ENCODE peak calls at places on chromosome 4, in nine cellular contexts. T is psoas muscle, I is activated B cell treated with CpG ODN at 0.5 μM for 24 hours, F is Peyer's patch, W is GM13977, D is mammary epithelial cell, A is testis, Y is GM06990, J is AG09309. B is an unnamed sample.

GRCh38 chr4:110637408-110638131 is 14.7 kb upstream of the PITX2 start:
- DNase-seq in T (peak), I (no peak), F (no peak), W (peak), D (no peak), A (no peak), Y (no peak), J (no peak), B (no peak)

GRCh38 chr4:7217453-7218310 is 25.3 kb downstream of the SORCS2 start:
- DNase-seq in T (no peak), I (no peak), F (no peak), W (no peak), D (peak), A (no peak), Y (no peak), J (no peak), B (no peak)

GRCh38 chr4:176084769-176085168 is 19.1 kb downstream of the WDR17 start:
- DNase-seq in T (no peak), I (no peak), F (no peak), W (no peak), D (no peak), A (no peak), Y (no peak), J (no peak), B (no peak)

GRCh38 chr4:22216278-22216677 is 267.7 kb upstream of the KCNIP4 start:
- DNase-seq in T (no peak), I (no peak), F (no peak), W (no peak), D (no peak), A (no peak), Y (no peak), J (no peak), B (no peak)

GRCh38 chr4:12957108-12957507 is 527.0 kb downstream of the RAB28 start:
- DNase-seq in T (no peak), I (no peak), F (no peak), W (no peak), D (no peak), A (no peak), Y (no peak), J (no peak), B (no peak)

GRCh38 chr4:18754180-18754579 is 732.6 kb upstream of the LCORL start:
- DNase-seq in T (no peak), I (no peak), F (no peak), W (no peak), D (no peak), A (no peak), Y (no peak), J (no peak), B (no peak)

GRCh38 chr4:153497091-153497531 is 31.0 kb downstream of the TMEM131L start:
- DNase-seq in T (no peak), I (no peak), F (peak), W (no peak), D (peak), A (no peak), Y (no peak), J (no peak), B (peak)

GRCh38 chr4:111883557-111883999 is 261.7 kb upstream of the FAM241A start:
- DNase-seq in T (no peak), I (no peak), F (no peak), W (no peak), D (no peak), A (no peak), Y (no peak), J (no peak), B (no peak)

GRCh38 chr4:16824278-16824806 is 74.1 kb downstream of the LDB2 start:
- DNase-seq in T (no peak), I (no peak), F (no peak), W (no peak), D (no peak), A (no peak), Y (no peak), J (no peak), B (no peak)

GRCh38 chr4:63922146-63922545 is 487.1 kb downstream of the TECRL start:
- DNase-seq in T (no peak), I (no peak), F (no peak), W (no peak), D (no peak), A (no peak), Y (no peak), J (no peak), B (no peak)
- TF ChIP-seq CTCF in T (no peak), I (no peak), F (no peak), W (no peak), D (no peak), A (no peak), Y (no peak), J (no peak), B (no peak)

GRCh38 chr4:51884606-51885005 is 41.7 kb downstream of the DCUN1D4 start:
- DNase-seq in T (no peak), I (no peak), F (no peak), W (no peak), D (no peak), A (no peak), Y (no peak), J (no peak), B (no peak)

GRCh38 chr4:51880016-51880915 is 37.3 kb downstream of the DCUN1D4 start:
- DNase-seq in T (no peak), I (no peak), F (no peak), W (no peak), D (peak), A (no peak), Y (no peak), J (peak), B (no peak)

GRCh38 chr4:51885371-51885770 is 42.4 kb downstream of the DCUN1D4 start:
- DNase-seq in T (no peak), I (no peak), F (no peak), W (peak), D (no peak), A (no peak), Y (no peak), J (no peak), B (peak)

GRCh38 chr4:51884055-51884454 is 41.1 kb downstream of the DCUN1D4 start:
- DNase-seq in T (no peak), I (no peak), F (no peak), W (no peak), D (no peak), A (no peak), Y (no peak), J (no peak), B (no peak)
- TF ChIP-seq CTCF in T (no peak), I (no peak), F (no peak), W (no peak), D (no peak), A (no peak), Y (no peak), J (no peak), B (no peak)

GRCh38 chr4:139454111-139454600 is at the start of gene RAB33B:
- DNase-seq in T (no peak), I (no peak), F (no peak), W (no peak), D (no peak), A (no peak), Y (no peak), J (peak), B (no peak)

GRCh38 chr4:139452000-139452399 is 1.9 kb upstream of the RAB33B start:
- DNase-seq in T (no peak), I (no peak), F (no peak), W (no peak), D (no peak), A (no peak), Y (no peak), J (no peak), B (no peak)

GRCh38 chr4:139453041-139453370 is 915 bp upstream of the RAB33B start:
- DNase-seq in T (no peak), I (no peak), F (peak), W (peak), D (peak), A (no peak), Y (no peak), J (peak), B (peak)

GRCh38 chr4:139454646-139455045 is 725 bp downstream of the RAB33B start:
- DNase-seq in T (no peak), I (no peak), F (no peak), W (no peak), D (no peak), A (no peak), Y (no peak), J (no peak), B (no peak)

GRCh38 chr4:139453371-139454110 is 380 bp upstream of the RAB33B start:
- DNase-seq in T (peak), I (peak), F (peak), W (peak), D (peak), A (peak), Y (peak), J (peak), B (peak)
- TF ChIP-seq CTCF in T (peak), I (no peak), F (no peak), W (no peak), D (no peak), A (no peak), Y (no peak), J (no peak), B (peak)

GRCh38 chr4:81566076-81566663 is 94.5 kb upstream of the RASGEF1B start:
- DNase-seq in T (no peak), I (no peak), F (no peak), W (no peak), D (no peak), A (no peak), Y (no peak), J (no peak), B (no peak)
- TF ChIP-seq CTCF in T (no peak), I (no peak), F (no peak), W (no peak), D (no peak), A (no peak), Y (no peak), J (no peak), B (no peak)

GRCh38 chr4:46933686-46934085 is 24.6 kb upstream of the COX7B2 start:
- DNase-seq in T (no peak), I (no peak), F (no peak), W (no peak), D (peak), A (no peak), Y (no peak), J (no peak), B (no peak)

GRCh38 chr4:46934731-46935130 is 25.7 kb upstream of the COX7B2 start:
- DNase-seq in T (no peak), I (no peak), F (peak), W (no peak), D (no peak), A (no peak), Y (no peak), J (no peak), B (no peak)

GRCh38 chr4:46931981-46932380 is 22.9 kb upstream of the COX7B2 start:
- DNase-seq in T (no peak), I (no peak), F (peak), W (no peak), D (peak), A (peak), Y (peak), J (no peak), B (no peak)

DNA sequence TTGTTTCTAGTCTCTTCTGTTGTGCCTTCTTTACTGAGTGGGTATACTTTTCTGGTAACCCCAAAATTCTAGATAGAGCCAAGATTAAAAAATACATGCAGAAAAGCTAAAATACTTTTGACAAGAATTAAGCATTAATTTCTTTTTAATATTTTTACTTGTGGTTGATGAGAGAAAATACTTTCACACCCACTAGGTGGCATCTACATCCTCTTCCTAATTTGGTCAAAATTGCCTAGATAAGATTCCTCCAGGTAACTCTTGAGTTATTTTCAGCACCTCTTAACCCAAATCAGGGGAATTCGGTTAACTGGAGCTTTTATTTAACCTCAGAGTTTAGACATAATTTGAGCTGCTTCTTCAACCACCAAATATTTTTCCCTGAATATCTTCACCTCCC is 28.4 kb upstream of the COX7B2 start:
- DNase-seq in T (no peak), I (no peak), F (no peak), W (no peak), D (no peak), A (no peak), Y (no peak), J (no peak), B (no peak)
- TF ChIP-seq CTCF in T (no peak), I (no peak), F (no peak), W (peak), D (peak), A (no peak), Y (peak), J (no peak), B (peak)

GRCh38 chr4:14143892-14144291 is 516.4 kb upstream of the BOD1L1 start:
- DNase-seq in T (no peak), I (no peak), F (no peak), W (no peak), D (no peak), A (no peak), Y (no peak), J (no peak), B (no peak)
- TF ChIP-seq CTCF in T (no peak), I (no peak), F (no peak), W (no peak), D (peak), A (no peak), Y (peak), J (no peak), B (no peak)

GRCh38 chr4:84298023-84298718 is 200.9 kb downstream of the NKX6-1 start:
- DNase-seq in T (no peak), I (no peak), F (no peak), W (no peak), D (no peak), A (no peak), Y (no peak), J (no peak), B (no peak)
- TF ChIP-seq CTCF in T (no peak), I (no peak), F (no peak), W (no peak), D (no peak), A (no peak), Y (no peak), J (no peak), B (no peak)

B was measured in GM13976.